ENCODE peak calls at places on chromosomes 7 and 10, in five cellular contexts. T is omental fat pad, V is GM13977, E is MCF 10A, X is skeletal muscle cell. D is an unnamed sample.

GRCh38 chr10:26468691-26469090 is 30.6 kb downstream of the APBB1IP start:
- DNase-seq in E (no peak), V (no peak), T (no peak), X (no peak), D (peak)

GRCh38 chr7:22137466-22137865 is 191.8 kb upstream of the CDCA7L start:
- DNase-seq in X (peak), V (no peak), E (no peak), T (no peak), D (no peak)

GRCh38 chr7:74482629-74483401 is 29.1 kb downstream of the GTF2IRD1 start:
- DNase-seq in T (no peak), X (peak), E (peak), V (no peak), D (no peak)

GRCh38 chr10:8073696-8074416 is 19.4 kb downstream of the GATA3 start:
- DNase-seq in V (no peak), E (no peak), T (no peak), X (no peak), D (no peak)

GRCh38 chr10:72218329-72218728 is 2.3 kb upstream of the ASCC1 start:
- DNase-seq in T (no peak), X (no peak), V (no peak), E (no peak), D (peak)

GRCh38 chr7:112104153-112104552 is 102.0 kb downstream of the DOCK4 start:
- DNase-seq in V (no peak), E (no peak), T (no peak), X (no peak), D (no peak)

GRCh38 chr7:151081170-151082101 is 827 bp upstream of the FASTK start:
- DNase-seq in X (no peak), E (peak), T (no peak), V (no peak), D (no peak)

GRCh38 chr10:72688208-72688651 is 3.7 kb upstream of the MCU start:
- DNase-seq in T (no peak), E (peak), V (no peak), X (peak), D (peak)

GRCh38 chr10:125880719-125881118 is 373 bp downstream of the DHX32 start:
- DNase-seq in X (no peak), E (no peak), T (no peak), V (no peak), D (no peak)

GRCh38 chr7:106612432-106612831 is 48.5 kb downstream of the CCDC71L start:
- DNase-seq in T (no peak), V (no peak), X (no peak), E (no peak), D (no peak)

GRCh38 chr10:8473205-8473604 is 418.7 kb downstream of the GATA3 start:
- DNase-seq in V (peak), E (no peak), X (no peak), T (no peak), D (peak)

GRCh38 chr10:60964257-60965235 is 20.6 kb upstream of the RHOBTB1 start:
- DNase-seq in V (peak), T (no peak), X (no peak), E (peak), D (peak)

GRCh38 chr10:3398825-3399646 is 226.5 kb upstream of the PITRM1 start:
- DNase-seq in V (no peak), E (no peak), T (no peak), X (no peak), D (no peak)

GRCh38 chr7:3168869-3169268 is 125.2 kb upstream of the CARD11 start:
- DNase-seq in X (no peak), T (no peak), E (no peak), V (no peak), D (no peak)

GRCh38 chr7:30918676-30919075 is 7.0 kb downstream of the AQP1 start:
- DNase-seq in T (no peak), E (no peak), V (no peak), X (no peak), D (no peak)

GRCh38 chr10:131943021-131943814 is 38.5 kb downstream of the BNIP3 start:
- DNase-seq in X (no peak), T (no peak), E (peak), V (no peak), D (no peak)

GRCh38 chr10:78937388-78937787 is 131.4 kb upstream of the ZMIZ1 start:
- DNase-seq in E (peak), V (no peak), X (no peak), T (no peak), D (no peak)

GRCh38 chr7:64098-64521 is 128.3 kb upstream of the FAM20C start:
- DNase-seq in T (no peak), E (peak), X (peak), V (no peak), D (peak)

GRCh38 chr10:86900955-86901354 is 56.5 kb downstream of the MMRN2 start:
- DNase-seq in V (no peak), E (no peak), T (no peak), X (peak), D (no peak)

GRCh38 chr7:18228686-18229085 is 201.0 kb upstream of the PRPS1L1 start:
- DNase-seq in E (no peak), V (no peak), T (no peak), X (no peak), D (no peak)

GRCh38 chr10:119316729-119317097 is 109.3 kb downstream of the GRK5 start:
- DNase-seq in E (peak), X (peak), V (no peak), T (no peak), D (no peak)

GRCh38 chr7:117672433-117672832 is 192.6 kb downstream of the CFTR start:
- DNase-seq in V (no peak), X (no peak), E (no peak), T (no peak), D (no peak)

GRCh38 chr7:133513608-133514007 is 260.7 kb downstream of the EXOC4 start:
- DNase-seq in T (no peak), E (peak), X (peak), V (no peak), D (no peak)

GRCh38 chr10:70328987-70329386 is 45.2 kb upstream of the NPFFR1 start:
- DNase-seq in E (no peak), X (no peak), T (no peak), V (no peak), D (no peak)